ENCODE peak calls at places on chromosomes 7 and 10, in nine cellular contexts. D is Right ventricle myocardium inferior; X is nucleus accumbens; P is CD8-positive, alpha-beta memory T cell; C is nephron progenitor cell; U is AG08395; S is effector CD4-positive, alpha-beta T cell; L is progenitor cell of endocrine pancreas; I is fibroblast of mammary gland. F is an unnamed sample.

GRCh38 chr7:106610996-106611886 is 49.7 kb downstream of the CCDC71L start:
- DNase-seq in I (peak), S (no peak), U (no peak), L (no peak), P (no peak), C (no peak), X (no peak), D (no peak), F (no peak)

GRCh38 chr10:121158988-121159579 is 307.9 kb downstream of the WDR11 start:
- DNase-seq in D (no peak), X (no peak), C (no peak), U (no peak), S (no peak), I (no peak), L (no peak), P (no peak), F (no peak)

GRCh38 chr7:109864263-109864662 is 1226.7 kb upstream of the LRRN3 start:
- DNase-seq in D (no peak), I (no peak), U (no peak), S (no peak), C (no peak), X (no peak), L (no peak), P (no peak), F (no peak)

GRCh38 chr7:108794466-108794865 is 224.8 kb downstream of the DNAJB9 start:
- DNase-seq in D (no peak), L (no peak), X (no peak), P (no peak), S (no peak), I (no peak), U (no peak), C (no peak), F (no peak)

GRCh38 chr10:15518256-15518655 is 147.2 kb upstream of the FAM171A1 start:
- DNase-seq in U (peak), P (no peak), L (no peak), X (no peak), D (no peak), I (peak), C (no peak), S (no peak), F (peak)

GRCh38 chr7:43152696-43153095 is 40.2 kb downstream of the HECW1 start:
- DNase-seq in X (no peak), P (no peak), I (no peak), S (no peak), L (no peak), D (no peak), C (no peak), U (no peak), F (no peak)

GRCh38 chr7:150379590-150380379 is 655 bp downstream of the ZNF775 start:
- DNase-seq in U (peak), I (no peak), D (no peak), L (no peak), P (no peak), S (no peak), X (no peak), C (peak), F (no peak)

GRCh38 chr7:85773116-85773783 is 586.4 kb upstream of the SEMA3D start:
- DNase-seq in D (no peak), I (peak), U (peak), P (no peak), S (no peak), C (no peak), X (no peak), L (no peak), F (peak)

GRCh38 chr10:4217653-4218052 is 432.6 kb upstream of the KLF6 start:
- DNase-seq in L (no peak), U (no peak), P (no peak), X (no peak), D (no peak), S (no peak), C (no peak), I (no peak), F (no peak)

GRCh38 chr10:1044146-1044545 is 4.8 kb downstream of the IDI1 start:
- DNase-seq in I (no peak), C (no peak), S (no peak), X (no peak), L (no peak), P (no peak), D (no peak), U (no peak), F (no peak)

GRCh38 chr10:113273877-113274829 is 278.7 kb upstream of the HABP2 start:
- DNase-seq in X (no peak), S (no peak), I (peak), D (peak), L (no peak), P (no peak), C (no peak), U (peak), F (no peak)

GRCh38 chr7:108805808-108806397 is 236.2 kb downstream of the DNAJB9 start:
- DNase-seq in X (no peak), P (no peak), I (peak), C (no peak), L (no peak), S (no peak), U (peak), D (no peak), F (no peak)

GRCh38 chr10:132281915-132282666 is 25.7 kb downstream of the STK32C start:
- DNase-seq in I (no peak), D (no peak), X (no peak), C (no peak), S (no peak), P (no peak), L (no peak), U (no peak), F (no peak)

GRCh38 chr7:151518781-151519044 is 982 bp downstream of the RHEB start:
- DNase-seq in P (no peak), S (no peak), C (no peak), X (no peak), L (no peak), I (no peak), D (no peak), U (no peak), F (no peak)

F was measured in HTR-8/SVneo.